ENCODE peak calls at places on chromosomes 3 and 15, in eight cellular contexts. One of them, this sample, is unnamed.

GRCh38 chr3:170485696-170486095 is 67.0 kb downstream of the CLDN11 start:
- DNase-seq in psoas muscle: no peak
- DNase-seq in T-helper 1 cell: no peak
- DNase-seq in ACHN: no peak
- DNase-seq in CD4-positive, CD25-positive, alpha-beta regulatory T cell: no peak
- DNase-seq in H4: no peak
- DNase-seq in neuronal stem cell: no peak
- DNase-seq in H7: no peak
- DNase-seq in this sample: no peak

GRCh38 chr3:7368597-7368996 is 507.7 kb downstream of the GRM7 start:
- DNase-seq in CD4-positive, CD25-positive, alpha-beta regulatory T cell: no peak
- DNase-seq in psoas muscle: no peak
- DNase-seq in ACHN: no peak
- DNase-seq in H4: no peak
- DNase-seq in T-helper 1 cell: no peak
- DNase-seq in neuronal stem cell: no peak
- DNase-seq in H7: no peak
- DNase-seq in this sample: no peak

GRCh38 chr3:157156844-157157635 is 2.9 kb downstream of the CCNL1 start:
- DNase-seq in ACHN: no peak
- DNase-seq in T-helper 1 cell: no peak
- DNase-seq in CD4-positive, CD25-positive, alpha-beta regulatory T cell: no peak
- DNase-seq in H4: peak
- DNase-seq in neuronal stem cell: no peak
- DNase-seq in H7: no peak
- DNase-seq in psoas muscle: no peak
- DNase-seq in this sample: no peak

GRCh38 chr15:76325704-76326103 is 10.9 kb upstream of the ISL2 start:
- DNase-seq in H4: no peak
- DNase-seq in CD4-positive, CD25-positive, alpha-beta regulatory T cell: no peak
- DNase-seq in T-helper 1 cell: no peak
- DNase-seq in H7: no peak
- DNase-seq in psoas muscle: no peak
- DNase-seq in ACHN: no peak
- DNase-seq in neuronal stem cell: no peak
- DNase-seq in this sample: no peak

GRCh38 chr3:140055032-140055791 is 120.2 kb downstream of the CLSTN2 start:
- DNase-seq in psoas muscle: no peak
- DNase-seq in H7: no peak
- DNase-seq in CD4-positive, CD25-positive, alpha-beta regulatory T cell: no peak
- DNase-seq in T-helper 1 cell: no peak
- DNase-seq in ACHN: no peak
- DNase-seq in H4: no peak
- DNase-seq in neuronal stem cell: no peak
- DNase-seq in this sample: no peak

GRCh38 chr3:184461219-184461618 is 81.4 kb downstream of the CHRD start:
- DNase-seq in CD4-positive, CD25-positive, alpha-beta regulatory T cell: no peak
- DNase-seq in ACHN: no peak
- DNase-seq in H4: no peak
- DNase-seq in neuronal stem cell: no peak
- DNase-seq in psoas muscle: no peak
- DNase-seq in H7: no peak
- DNase-seq in T-helper 1 cell: no peak
- DNase-seq in this sample: no peak

GRCh38 chr15:25671132-25671531 is 192.0 kb downstream of the ATP10A start:
- DNase-seq in H4: no peak
- DNase-seq in ACHN: no peak
- DNase-seq in T-helper 1 cell: no peak
- DNase-seq in CD4-positive, CD25-positive, alpha-beta regulatory T cell: no peak
- DNase-seq in psoas muscle: peak
- DNase-seq in H7: peak
- DNase-seq in neuronal stem cell: no peak
- DNase-seq in this sample: no peak

GRCh38 chr15:74011610-74012009 is 17.1 kb downstream of the PML start:
- DNase-seq in H4: no peak
- DNase-seq in psoas muscle: no peak
- DNase-seq in T-helper 1 cell: no peak
- DNase-seq in neuronal stem cell: no peak
- DNase-seq in ACHN: no peak
- DNase-seq in H7: no peak
- DNase-seq in CD4-positive, CD25-positive, alpha-beta regulatory T cell: no peak
- DNase-seq in this sample: peak

GRCh38 chr3:7917443-7918151 is 584.0 kb upstream of the LMCD1 start:
- DNase-seq in neuronal stem cell: no peak
- DNase-seq in psoas muscle: no peak
- DNase-seq in T-helper 1 cell: no peak
- DNase-seq in CD4-positive, CD25-positive, alpha-beta regulatory T cell: no peak
- DNase-seq in H7: no peak
- DNase-seq in H4: no peak
- DNase-seq in ACHN: no peak
- DNase-seq in this sample: no peak